ENCODE peak calls at places on chromosomes 11 and 22, in eight cellular contexts. Y is CD4-positive, alpha-beta T cell; X is RWPE1; H is CD8-positive, alpha-beta T cell; W is A549; P is heart left ventricle; I is coronary artery; O is left ventricle myocardium inferior. A is an unnamed sample.

GRCh38 chr22:22779213-22779612 is 108.4 kb upstream of the IGLL5 start:
- DNase-seq in Y (no peak), X (no peak), H (no peak), W (no peak), P (no peak), I (no peak), O (no peak), A (no peak)

GRCh38 chr22:23856721-23857605 is 712 bp upstream of the SLC2A11 start:
- DNase-seq in Y (no peak), X (no peak), H (no peak), W (peak; percentile 28), P (no peak), I (no peak), O (no peak), A (peak; percentile 42)

GRCh38 chr11:12433571-12434061 is 56.2 kb downstream of the PARVA start:
- DNase-seq in Y (no peak), X (no peak), H (no peak), W (no peak), P (no peak), I (no peak), O (no peak), A (no peak)

GRCh38 chr11:57480409-57481137 is 20.2 kb downstream of the RTN4RL2 start:
- DNase-seq in Y (peak; percentile 54), X (no peak), H (peak; percentile 50), W (peak; percentile 91), P (peak; percentile 58), I (no peak), O (peak; percentile 66), A (peak; percentile 26)

GRCh38 chr22:16958475-16958874 is 49.5 kb downstream of the GAB4 start:
- DNase-seq in Y (no peak), X (no peak), H (no peak), W (no peak), P (no peak), I (no peak), O (no peak), A (no peak)

GRCh38 chr11:127624455-127624854 is 623.9 kb upstream of the KIRREL3 start:
- DNase-seq in Y (no peak), X (no peak), H (no peak), W (no peak), P (no peak), I (no peak), O (peak; percentile 17), A (no peak)

GRCh38 chr11:41382927-41383326 is 76.5 kb downstream of the LRRC4C start:
- DNase-seq in Y (no peak), X (peak; percentile 5), H (no peak), W (no peak), P (no peak), I (no peak), O (no peak), A (no peak)

GRCh38 chr22:49774499-49775151 is 53.0 kb downstream of the BRD1 start:
- DNase-seq in Y (no peak), X (no peak), H (no peak), W (no peak), P (no peak), I (no peak), O (no peak), A (no peak)

GRCh38 chr11:121449626-121450025 is 2.5 kb upstream of the SORL1 start:
- DNase-seq in Y (no peak), X (no peak), H (no peak), W (no peak), P (no peak), I (no peak), O (no peak), A (no peak)

GRCh38 chr11:94563176-94563847 is 3.9 kb upstream of the PIWIL4 start:
- DNase-seq in Y (no peak), X (peak; percentile 80), H (no peak), W (peak; percentile 10), P (no peak), I (no peak), O (no peak), A (no peak)

GRCh38 chr11:41989173-41989572 is 529.7 kb upstream of the LRRC4C start:
- DNase-seq in Y (no peak), X (no peak), H (no peak), W (no peak), P (no peak), I (no peak), O (no peak), A (no peak)

GRCh38 chr22:35148381-35148780 is 82.4 kb downstream of the ISX start:
- DNase-seq in Y (no peak), X (no peak), H (no peak), W (no peak), P (no peak), I (no peak), O (no peak), A (no peak)

GRCh38 chr11:25527841-25528240 is 804.1 kb upstream of the ANO3 start:
- DNase-seq in Y (no peak), X (no peak), H (no peak), W (no peak), P (no peak), I (no peak), O (no peak), A (no peak)

GRCh38 chr11:7551571-7551970 is 37.8 kb downstream of the PPFIBP2 start:
- DNase-seq in Y (no peak), X (peak; percentile 14), H (no peak), W (no peak), P (no peak), I (no peak), O (no peak), A (no peak)

GRCh38 chr22:22030493-22031182 is 48.1 kb upstream of the TOP3B start:
- DNase-seq in Y (no peak), X (no peak), H (no peak), W (peak; percentile 2), P (no peak), I (no peak), O (peak; percentile 20), A (no peak)

GRCh38 chr11:57513911-57514537 is 1.5 kb downstream of the SLC43A1 start:
- DNase-seq in Y (peak; percentile 15), X (no peak), H (no peak), W (no peak), P (peak; percentile 26), I (no peak), O (peak; percentile 42), A (peak; percentile 51)

GRCh38 chr22:30206964-30207363 is 39.6 kb downstream of the LIF start:
- DNase-seq in Y (no peak), X (peak; percentile 88), H (no peak), W (peak; percentile 80), P (no peak), I (no peak), O (no peak), A (no peak)

GRCh38 chr11:77137421-77137820 is 9.4 kb downstream of the MYO7A start:
- DNase-seq in Y (no peak), X (no peak), H (no peak), W (no peak), P (no peak), I (no peak), O (no peak), A (no peak)

GRCh38 chr11:77136074-77136473 is 8.0 kb downstream of the MYO7A start:
- DNase-seq in Y (no peak), X (peak; percentile 16), H (no peak), W (no peak), P (no peak), I (no peak), O (no peak), A (no peak)

GRCh38 chr11:77135069-77135468 is 7.0 kb downstream of the MYO7A start:
- DNase-seq in Y (no peak), X (no peak), H (no peak), W (no peak), P (no peak), I (no peak), O (no peak), A (no peak)

GRCh38 chr11:77138106-77138649 is 10.1 kb downstream of the MYO7A start:
- DNase-seq in Y (no peak), X (no peak), H (no peak), W (no peak), P (no peak), I (no peak), O (no peak), A (no peak)

DNA sequence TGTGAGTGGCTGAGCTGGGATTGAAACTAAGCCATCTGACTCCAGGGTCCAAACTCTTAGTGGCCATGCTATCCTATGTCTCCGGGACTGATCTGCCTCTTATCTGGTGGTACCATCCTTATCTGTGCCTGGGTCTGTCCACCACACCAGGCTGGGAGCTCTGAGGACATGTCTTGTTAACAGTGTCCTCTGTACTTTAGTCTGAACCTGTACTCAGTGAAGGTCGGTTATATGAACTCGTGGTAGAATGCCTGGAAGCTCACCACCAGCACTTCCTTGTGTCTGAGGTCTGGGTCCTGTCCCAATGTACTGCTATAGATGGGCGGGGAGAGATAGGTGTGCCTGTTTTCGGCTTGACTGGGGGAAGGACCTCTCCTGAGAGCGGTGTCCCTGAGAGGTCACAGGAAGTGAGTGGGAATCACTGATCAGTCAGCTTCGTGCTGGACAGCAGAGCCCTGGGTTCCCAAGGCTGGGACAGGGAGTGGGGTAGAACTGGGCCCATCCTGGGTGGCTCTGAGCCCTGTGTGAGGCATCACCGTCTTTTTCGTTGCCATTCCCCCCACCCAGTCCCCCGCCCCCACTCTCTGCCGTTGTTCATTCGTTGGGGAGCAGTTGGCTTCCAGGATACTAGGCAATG is 8.9 kb downstream of the MYO7A start:
- DNase-seq in Y (no peak), X (no peak), H (no peak), W (no peak), P (no peak), I (no peak), O (no peak), A (no peak)
- H3K27ac ChIP-seq in Y (no peak overlapping the region), X (no peak overlapping the region), H (no peak overlapping the region), W (no peak overlapping the region), P (no peak overlapping the region), I (no peak overlapping the region), O (no peak overlapping the region), A (no peak overlapping the region)

DNA sequence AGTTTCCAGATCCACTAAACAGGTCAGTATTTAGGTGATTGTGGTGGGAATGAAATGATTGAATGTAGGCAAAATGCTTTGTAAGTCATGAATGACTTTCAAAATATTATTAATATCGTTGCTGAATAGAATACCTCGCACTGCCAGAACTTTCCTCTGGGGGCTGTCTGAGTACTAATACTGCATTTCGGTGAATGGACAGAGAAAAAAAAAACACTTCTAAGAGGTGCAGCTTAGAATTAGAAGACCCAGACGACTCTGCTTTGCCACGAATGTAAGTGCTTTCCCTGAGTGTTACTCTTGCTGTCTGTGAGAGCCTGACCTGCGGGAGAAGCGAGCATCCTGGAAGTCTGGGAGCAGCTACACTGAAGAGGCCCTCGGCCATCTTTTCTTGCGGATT is 95.0 kb downstream of the SCN3B start:
- DNase-seq in Y (no peak), X (no peak), H (no peak), W (no peak), P (no peak), I (no peak), O (no peak), A (no peak)
- TF ChIP-seq CTCF in Y (no peak), X (no peak), H (no peak), W (no peak), P (no peak), I (no peak), O (no peak), A (no peak)

GRCh38 chr22:26106412-26106811 is 62.9 kb upstream of the SEZ6L start:
- DNase-seq in Y (no peak), X (no peak), H (no peak), W (no peak), P (no peak), I (no peak), O (no peak), A (no peak)

GRCh38 chr22:26109686-26110315 is 59.5 kb upstream of the SEZ6L start:
- DNase-seq in Y (no peak), X (no peak), H (no peak), W (no peak), P (no peak), I (no peak), O (no peak), A (no peak)
- H3K27ac ChIP-seq in Y (no peak overlapping the region), X (no peak overlapping the region), H (no peak overlapping the region), W (no peak overlapping the region), P (no peak overlapping the region), I (no peak overlapping the region), O (no peak overlapping the region), A (no peak overlapping the region)

GRCh38 chr11:44178381-44178780 is 82.9 kb downstream of the EXT2 start:
- DNase-seq in Y (no peak), X (no peak), H (no peak), W (no peak), P (no peak), I (no peak), O (no peak), A (no peak)
- TF ChIP-seq CTCF in Y (no peak), X (no peak), H (no peak), W (no peak), P (no peak), I (no peak), O (peak; percentile 35), A (no peak)